ENCODE peak calls at places on chromosomes 6 and 20, in seven cellular contexts. O is H9, B is fibroblast of lung, J is pancreas, Z is HCT116, M is tibial nerve, C is RWPE2. K is an unnamed sample. For H3K4me1, the result is how much of the 10 kb centered on the place peaks cover.

GRCh38 chr6:106084106-106084963 is 1.8 kb upstream of the PRDM1 start:
- DNase-seq in O (peak), J (no peak), M (no peak), C (no peak), Z (peak), B (peak), K (no peak)

GRCh38 chr20:25750765-25751696 is 54.4 kb upstream of the ZNF337 start:
- DNase-seq in O (peak), C (no peak), Z (no peak), B (peak), J (peak), M (peak), K (no peak)

GRCh38 chr6:16839780-16840179 is 78.5 kb upstream of the ATXN1 start:
- DNase-seq in M (no peak), B (no peak), C (no peak), J (no peak), O (no peak), Z (no peak), K (no peak)

GRCh38 chr6:156919819-156920379 is 142.7 kb downstream of the ARID1B start:
- DNase-seq in J (no peak), C (no peak), O (no peak), Z (no peak), M (no peak), B (no peak), K (no peak)

GRCh38 chr6:52517502-52518278 is 59.2 kb downstream of the TRAM2 start:
- DNase-seq in M (peak), O (peak), J (peak), C (peak), B (peak), Z (peak), K (peak)

GRCh38 chr6:97312241-97312640 is 29.2 kb upstream of the MMS22L start:
- DNase-seq in B (no peak), M (no peak), J (no peak), O (no peak), C (no peak), Z (no peak), K (no peak)

GRCh38 chr6:144033816-144034540 is 25.9 kb upstream of the PLAGL1 start:
- DNase-seq in M (no peak), C (no peak), B (peak), J (no peak), Z (no peak), O (no peak), K (no peak)

GRCh38 chr6:17511084-17511483 is 89.0 kb upstream of the FAM8A1 start:
- DNase-seq in B (no peak), C (no peak), J (no peak), M (no peak), O (no peak), Z (no peak), K (no peak)

GRCh38 chr20:23640018-23640872 is 2.5 kb upstream of the CST3 start:
- DNase-seq in M (no peak), Z (no peak), C (no peak), O (no peak), B (no peak), J (no peak), K (no peak)

GRCh38 chr6:142542704-142543233 is 241.0 kb downstream of the ADGRG6 start:
- DNase-seq in J (no peak), C (peak), Z (peak), B (peak), O (no peak), M (peak), K (peak)

GRCh38 chr6:71199796-71200195 is 88.8 kb upstream of the OGFRL1 start:
- DNase-seq in Z (no peak), J (no peak), B (no peak), O (no peak), M (no peak), C (no peak), K (no peak)

GRCh38 chr20:9838035-9838377 is 870 bp downstream of the PAK5 start:
- DNase-seq in J (no peak), M (no peak), B (peak), O (no peak), C (no peak), Z (no peak), K (no peak)

GRCh38 chr6:140773276-140773675 is 1359.4 kb upstream of the GJE1 start:
- DNase-seq in Z (no peak), O (no peak), B (no peak), M (no peak), J (no peak), C (no peak), K (no peak)

GRCh38 chr6:12313992-12314589 is 23.9 kb downstream of the EDN1 start:
- DNase-seq in B (no peak), J (peak), C (no peak), M (no peak), O (no peak), Z (peak), K (no peak)

GRCh38 chr20:61628901-61629300 is 376.8 kb downstream of the CDH4 start:
- DNase-seq in M (no peak), Z (no peak), C (peak), J (no peak), O (no peak), B (no peak), K (no peak)

GRCh38 chr6:10725046-10725445 is 2.2 kb downstream of the TMEM14C start:
- DNase-seq in B (no peak), M (no peak), O (no peak), C (no peak), J (no peak), Z (no peak), K (no peak)

GRCh38 chr20:23686046-23686750 is 2.6 kb downstream of the CST4 start:
- DNase-seq in C (no peak), M (no peak), Z (no peak), O (peak), J (no peak), B (no peak), K (no peak)

GRCh38 chr6:159117031-159117430 is 52.2 kb upstream of the FNDC1 start:
- DNase-seq in Z (no peak), M (no peak), B (peak), J (no peak), C (no peak), O (no peak), K (no peak)

GRCh38 chr20:47296950-47297349 is 59.5 kb downstream of the ZMYND8 start:
- DNase-seq in B (no peak), M (no peak), C (peak), J (no peak), O (no peak), Z (no peak), K (no peak)

GRCh38 chr6:90584636-90585255 is 2.1 kb downstream of the MAP3K7 start:
- DNase-seq in J (no peak), M (no peak), Z (no peak), C (no peak), B (no peak), O (no peak), K (no peak)

GRCh38 chr6:28496099-28496779 is 19.4 kb downstream of the GPX6 start:
- DNase-seq in Z (peak), O (no peak), M (no peak), B (peak), C (no peak), J (no peak), K (no peak)

GRCh38 chr6:157157228-157157627 is 166.1 kb downstream of the TMEM242 start:
- DNase-seq in C (no peak), Z (no peak), M (no peak), B (no peak), O (no peak), J (no peak), K (no peak)

GRCh38 chr20:37901280-37901666 is 1.7 kb upstream of the VSTM2L start:
- DNase-seq in O (peak), Z (no peak), M (no peak), C (no peak), B (no peak), J (no peak), K (no peak)

GRCh38 chr6:44100088-44100550 is 27.1 kb downstream of the MRPL14 start:
- DNase-seq in B (peak), Z (no peak), M (no peak), O (no peak), C (no peak), J (no peak), K (no peak)

GRCh38 chr6:154229796-154230195 is 126.8 kb downstream of the IPCEF1 start:
- DNase-seq in Z (no peak), C (no peak), O (no peak), M (no peak), B (no peak), J (no peak), K (no peak)

GRCh38 chr20:63551068-63551467 is 2.9 kb upstream of the FNDC11 start:
- DNase-seq in O (no peak), B (no peak), J (no peak), C (no peak), M (no peak), Z (no peak), K (no peak)

GRCh38 chr20:63548542-63548941 is 993 bp upstream of the SRMS start:
- DNase-seq in O (no peak), M (no peak), B (no peak), C (peak), J (no peak), Z (no peak), K (no peak)

GRCh38 chr20:63549679-63550282 is 2.2 kb upstream of the SRMS start:
- DNase-seq in J (no peak), M (no peak), C (peak), Z (no peak), B (no peak), O (no peak), K (no peak)

GRCh38 chr20:63547484-63548480 is at the start of gene SRMS:
- DNase-seq in B (no peak), J (no peak), M (no peak), C (peak), Z (no peak), O (peak), K (no peak)

DNA sequence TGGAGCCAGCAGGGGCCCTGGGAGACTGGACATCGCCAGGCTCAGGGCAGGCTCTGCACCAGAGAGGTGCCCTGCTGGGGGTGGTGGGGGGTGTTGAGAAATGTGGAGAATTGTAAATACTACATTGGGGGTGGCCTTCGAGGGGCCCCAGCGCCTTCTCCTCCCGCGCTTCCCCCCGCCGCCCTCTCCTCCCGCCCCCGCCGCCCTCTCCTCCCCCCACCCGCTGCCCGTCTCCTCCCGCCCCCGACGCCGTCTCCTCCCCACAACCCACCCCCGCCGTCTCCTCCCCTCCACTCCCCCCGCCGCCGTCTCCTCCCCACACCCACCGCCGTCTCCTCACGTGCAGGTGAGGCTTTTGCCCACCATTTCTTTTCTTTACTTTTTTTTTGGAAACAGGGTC is 1.4 kb upstream of the SRMS start:
- DNase-seq in B (no peak), O (no peak), J (no peak), C (no peak), M (no peak), Z (no peak), K (no peak)
- H3K4me1 ChIP-seq in B (under half), O (under half), J (under half), C (under half), M (under half), Z (under half), K (under half)

GRCh38 chr6:26322645-26323482 is 42.1 kb upstream of the BTN3A2 start:
- DNase-seq in Z (peak), M (no peak), O (peak), J (no peak), B (peak), C (no peak), K (peak)

GRCh38 chr6:26319405-26320128 is 45.4 kb upstream of the BTN3A2 start:
- DNase-seq in O (peak), J (no peak), C (no peak), Z (no peak), M (no peak), B (no peak), K (no peak)

GRCh38 chr6:26318459-26319404 is 46.3 kb upstream of the BTN3A2 start:
- DNase-seq in B (no peak), C (no peak), J (no peak), O (no peak), Z (no peak), M (no peak), K (no peak)

GRCh38 chr6:26323525-26324294 is 41.3 kb upstream of the BTN3A2 start:
- DNase-seq in M (no peak), O (no peak), Z (no peak), J (no peak), C (no peak), B (no peak), K (no peak)

DNA sequence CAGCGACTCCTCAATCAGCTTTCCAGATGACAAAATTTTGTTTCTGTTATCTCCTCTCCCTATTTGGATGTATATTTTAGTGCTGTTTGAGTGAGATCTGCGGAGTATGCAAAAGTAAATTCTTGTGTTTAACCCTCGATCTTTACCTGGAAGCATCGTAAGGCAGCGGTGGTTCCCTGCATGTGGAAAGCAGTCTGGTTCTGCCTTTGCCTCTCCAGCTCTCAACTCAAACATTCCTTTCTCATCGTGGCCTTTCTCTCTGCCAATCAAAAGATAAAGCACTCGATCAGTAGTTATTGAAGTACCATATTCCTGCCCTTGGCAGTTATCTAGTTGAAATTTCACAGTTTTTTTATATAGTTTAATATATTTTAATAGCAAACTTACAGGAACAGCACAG is 44.0 kb upstream of the BTN3A2 start:
- DNase-seq in Z (no peak), B (no peak), J (no peak), O (no peak), M (no peak), C (no peak), K (no peak)
- H3K27ac ChIP-seq in Z (peak), B (no peak), J (no peak), O (no peak), M (no peak), C (peak), K (no peak)

GRCh38 chr6:137218917-137219663 is at the start of gene IFNGR1:
- DNase-seq in J (peak), M (peak), C (peak), Z (peak), B (peak), O (peak), K (peak)
- H3K4me1 ChIP-seq in J (under half), M (under half), C (under half), Z (under half), B (under half), O (under half), K (under half)

GRCh38 chr20:44597930-44598329 is 15.6 kb downstream of the PKIG start:
- DNase-seq in B (no peak), J (no peak), M (no peak), Z (no peak), O (no peak), C (peak), K (peak)

GRCh38 chr20:44596876-44597275 is 14.5 kb downstream of the PKIG start:
- DNase-seq in M (no peak), B (no peak), C (peak), Z (no peak), J (no peak), O (no peak), K (peak)

GRCh38 chr20:44598413-44599290 is 16.3 kb downstream of the PKIG start:
- DNase-seq in M (no peak), Z (no peak), J (no peak), B (peak), C (peak), O (no peak), K (peak)

GRCh38 chr20:44596010-44596409 is 13.6 kb downstream of the PKIG start:
- DNase-seq in C (peak), J (no peak), B (no peak), M (no peak), O (no peak), Z (no peak), K (peak)

GRCh38 chr20:44597516-44597915 is 15.1 kb downstream of the PKIG start:
- DNase-seq in O (no peak), C (no peak), J (no peak), Z (no peak), B (no peak), M (no peak), K (no peak)
- H3K27ac ChIP-seq in O (no peak), C (no peak), J (no peak), Z (no peak), B (no peak), M (peak), K (peak)

GRCh38 chr20:59740621-59741020 is 136.3 kb downstream of the PHACTR3 start:
- DNase-seq in J (no peak), M (no peak), O (no peak), C (no peak), B (no peak), Z (no peak), K (no peak)
- H3K4me1 ChIP-seq in J (under half), M (under half), O (under half), C (under half), B (under half), Z (under half), K (under half)